ENCODE peak calls at places on chromosomes 11 and 22, in ten cellular contexts. X is choroid plexus epithelial cell, J is neural progenitor cell, R is AG04450, L is uterus, V is fibroblast of pulmonary artery, U is astrocyte of the spinal cord, D is mammary epithelial cell, W is PC-3, Y is H1. E is an unnamed sample.

GRCh38 chr11:60305906-60306619 is 21.0 kb upstream of the MS4A6E start:
- DNase-seq in X (peak; percentile 14), J (peak; percentile 10), R (no peak), L (no peak), V (peak; percentile 0), U (peak; percentile 3), D (peak; percentile 61), W (peak; percentile 60), Y (no peak), E (no peak)

GRCh38 chr22:24433868-24434471 is 6.6 kb downstream of the ADORA2A start:
- DNase-seq in X (no peak), J (no peak), R (no peak), L (no peak), V (peak; percentile 43), U (peak; percentile 25), D (peak; percentile 54), W (peak; percentile 59), Y (no peak), E (no peak)

GRCh38 chr11:107293677-107294344 is 163.8 kb downstream of the CWF19L2 start:
- DNase-seq in X (no peak), J (peak; percentile 9), R (no peak), L (no peak), V (no peak), U (no peak), D (no peak), W (no peak), Y (peak; percentile 3), E (no peak)

GRCh38 chr22:46508391-46508999 is 28.9 kb downstream of the CELSR1 start:
- DNase-seq in X (no peak), J (peak; percentile 54), R (no peak), L (no peak), V (no peak), U (no peak), D (no peak), W (no peak), Y (no peak), E (no peak)

GRCh38 chr11:76880314-76880713 is 19.6 kb downstream of the ACER3 start:
- DNase-seq in X (peak; percentile 29), J (no peak), R (no peak), L (no peak), V (no peak), U (no peak), D (no peak), W (no peak), Y (no peak), E (no peak)

GRCh38 chr11:125423247-125423849 is 72.7 kb downstream of the FEZ1 start:
- DNase-seq in X (peak; percentile 11), J (no peak), R (no peak), L (no peak), V (no peak), U (no peak), D (no peak), W (peak; percentile 52), Y (no peak), E (no peak)

GRCh38 chr11:91295591-91295990 is 929.0 kb upstream of the FAT3 start:
- DNase-seq in X (peak; percentile 8), J (no peak), R (no peak), L (no peak), V (no peak), U (no peak), D (no peak), W (no peak), Y (no peak), E (no peak)

GRCh38 chr11:100563541-100564280 is 123.4 kb upstream of the ARHGAP42 start:
- DNase-seq in X (peak; percentile 25), J (no peak), R (no peak), L (no peak), V (peak; percentile 10), U (peak; percentile 31), D (peak; percentile 3), W (no peak), Y (no peak), E (no peak)

GRCh38 chr11:111905391-111905790 is 6.2 kb downstream of the CRYAB start:
- DNase-seq in X (no peak), J (no peak), R (no peak), L (no peak), V (no peak), U (no peak), D (no peak), W (no peak), Y (no peak), E (no peak)

GRCh38 chr22:37661160-37661924 is 2.8 kb downstream of the PDXP start:
- DNase-seq in X (peak; percentile 84), J (peak; percentile 47), R (peak; percentile 59), L (peak; percentile 57), V (peak; percentile 74), U (peak; percentile 77), D (peak; percentile 37), W (peak; percentile 35), Y (no peak), E (peak; percentile 43)

GRCh38 chr22:45731798-45732495 is 60.3 kb downstream of the ATXN10 start:
- DNase-seq in X (peak; percentile 61), J (peak; percentile 17), R (no peak), L (no peak), V (peak; percentile 52), U (peak; percentile 62), D (peak; percentile 55), W (peak; percentile 15), Y (no peak), E (no peak)

GRCh38 chr11:105942951-105943350 is 79.1 kb downstream of the MSANTD4 start:
- DNase-seq in X (peak; percentile 66), J (no peak), R (no peak), L (no peak), V (peak; percentile 39), U (no peak), D (no peak), W (no peak), Y (no peak), E (no peak)

DNA sequence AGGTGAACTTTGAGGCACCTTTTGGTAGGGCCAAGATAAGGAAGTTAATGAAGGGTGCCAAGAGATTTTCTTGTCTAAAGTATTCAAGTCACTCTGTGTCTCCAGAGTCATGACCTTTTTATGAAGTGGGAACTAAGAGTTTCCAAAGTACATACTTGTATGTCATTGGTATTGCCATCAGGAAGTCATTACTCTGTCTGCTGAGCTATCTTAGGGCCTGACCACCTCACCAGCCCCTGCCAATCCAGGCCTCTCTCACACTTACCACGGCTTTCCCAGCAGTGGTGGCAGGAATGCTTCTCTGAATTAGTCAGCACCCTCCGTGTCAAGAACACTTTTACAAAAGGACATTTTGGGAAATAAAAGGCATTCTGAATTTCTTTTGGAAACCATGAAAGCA is 192.8 kb upstream of the MTNR1B start:
- DNase-seq in X (no peak), J (no peak), R (no peak), L (no peak), V (no peak), U (peak; percentile 24), D (no peak), W (no peak), Y (no peak), E (no peak)
- H3K4me3 ChIP-seq in X (no peak overlapping the region), J (no peak overlapping the region), R (no peak overlapping the region), L (no peak overlapping the region), V (no peak overlapping the region), U (no peak overlapping the region), D (no peak overlapping the region), W (no peak overlapping the region), Y (no peak overlapping the region), E (no peak overlapping the region)

DNA sequence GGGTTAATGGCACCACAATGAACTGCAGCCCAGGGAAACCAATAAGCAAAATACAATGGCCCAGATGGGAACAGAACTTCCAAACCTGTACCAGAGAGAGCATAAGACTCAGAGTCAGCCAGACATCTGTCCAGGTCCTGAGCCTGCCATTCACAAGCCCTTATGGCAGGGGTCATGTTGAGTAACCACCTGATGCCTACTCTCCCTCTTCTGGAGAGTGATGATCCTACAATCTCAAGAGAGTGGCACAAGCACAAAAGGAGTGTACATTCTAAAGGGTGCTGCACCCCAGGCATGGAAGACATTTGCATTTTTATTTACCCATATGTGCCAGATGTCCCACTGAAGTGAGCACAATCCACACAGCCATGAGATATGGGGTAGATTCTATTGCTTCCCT is 10.6 kb downstream of the TENM4 start:
- DNase-seq in X (no peak), J (no peak), R (no peak), L (no peak), V (no peak), U (no peak), D (no peak), W (no peak), Y (no peak), E (no peak)
- TF ChIP-seq CTCF in X (no peak), J (peak; percentile 18), R (no peak), L (no peak), V (no peak), U (no peak), D (no peak), W (peak; percentile 16), Y (no peak), E (peak; percentile 12)

DNA sequence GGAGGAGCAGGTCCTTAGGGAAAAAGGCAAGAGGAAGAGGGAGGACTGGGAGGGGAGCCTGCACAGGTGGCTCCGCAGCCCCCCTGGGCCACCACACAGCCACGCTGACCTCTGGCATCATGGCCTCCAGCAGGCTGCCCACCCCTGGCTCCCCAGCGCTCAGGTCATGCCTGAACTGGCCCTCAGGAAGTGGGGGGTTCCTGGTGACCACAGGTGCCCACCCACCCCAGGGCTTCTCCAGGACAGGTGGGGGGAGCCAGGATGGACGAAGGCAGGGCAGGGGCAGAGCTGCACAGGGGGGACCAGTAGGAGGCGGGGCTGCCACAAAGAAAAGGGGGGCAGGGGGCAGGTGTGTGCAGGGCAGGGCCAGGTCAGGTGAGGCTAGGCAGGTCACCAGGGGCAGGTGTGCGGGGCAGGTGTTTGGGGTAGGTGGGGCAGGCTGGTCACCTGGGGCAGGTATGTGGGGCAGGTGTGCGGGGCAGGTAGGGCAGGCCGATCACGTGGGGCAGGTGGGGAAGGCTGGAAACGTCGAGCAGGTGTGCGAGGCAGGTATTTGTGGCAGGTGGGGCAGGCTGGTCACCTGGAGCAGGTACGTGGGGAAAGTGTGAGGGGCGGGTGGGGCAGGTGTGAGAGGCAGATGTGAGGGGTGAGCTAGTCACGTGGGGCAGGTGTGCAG is 997 bp downstream of the DEAF1 start:
- DNase-seq in X (no peak), J (no peak), R (no peak), L (peak; percentile 55), V (no peak), U (no peak), D (no peak), W (no peak), Y (no peak), E (no peak)
- H3K4me3 ChIP-seq in X (peak overlapping the region; percentile 61), J (peak overlapping the region; percentile 77), R (peak overlapping the region; percentile 79), L (peak overlapping the region; percentile 17), V (peak overlapping the region; percentile 63), U (peak overlapping the region; percentile 37), D (peak overlapping the region; percentile 38), W (peak overlapping the region; percentile 57), Y (no peak overlapping the region), E (peak overlapping the region; percentile 92)

GRCh38 chr11:72753341-72754148 is 1.3 kb upstream of the ARAP1 start:
- DNase-seq in X (no peak), J (no peak), R (no peak), L (no peak), V (no peak), U (no peak), D (no peak), W (peak; percentile 21), Y (no peak), E (no peak)
- TF ChIP-seq CTCF in X (peak; percentile 23), J (no peak), R (no peak), L (no peak), V (no peak), U (no peak), D (no peak), W (peak; percentile 41), Y (no peak), E (no peak)